ENCODE peak calls at places on chromosomes 6 and 20, in seven cellular contexts. S, K, R, C, G, B and E are unnamed samples. For H3K4me1, the result is how much of the 10 kb centered on the place peaks cover.

GRCh38 chr6:158662607-158663464 is 13.0 kb downstream of the SYTL3 start:
- DNase-seq in K (no peak), G (no peak), R (no peak), S (no peak), C (no peak), B (peak), E (no peak)

GRCh38 chr20:40991181-40991889 is 37.3 kb upstream of the TOP1 start:
- DNase-seq in K (no peak), B (peak), G (peak), R (peak), C (no peak), S (no peak), E (no peak)

GRCh38 chr6:168671028-168671862 is 230.3 kb downstream of the SMOC2 start:
- DNase-seq in S (no peak), G (no peak), R (no peak), C (no peak), K (no peak), B (no peak), E (no peak)

GRCh38 chr20:49422176-49422575 is 60.3 kb downstream of the KCNB1 start:
- DNase-seq in S (no peak), C (no peak), G (no peak), R (no peak), K (no peak), B (no peak), E (no peak)

GRCh38 chr6:149924206-149924932 is 1.4 kb upstream of the RAET1G start:
- DNase-seq in R (no peak), K (no peak), C (no peak), S (no peak), G (no peak), B (no peak), E (no peak)

GRCh38 chr6:123527406-123527805 is 109.3 kb downstream of the TRDN start:
- DNase-seq in S (no peak), R (no peak), C (no peak), G (no peak), K (no peak), B (no peak), E (no peak)

GRCh38 chr6:157647261-157647915 is 175.7 kb upstream of the SNX9 start:
- DNase-seq in G (no peak), S (no peak), R (no peak), K (no peak), C (no peak), B (peak), E (no peak)

GRCh38 chr6:79895382-79896100 is 51.8 kb downstream of the ELOVL4 start:
- DNase-seq in C (no peak), R (no peak), B (no peak), G (no peak), S (no peak), K (no peak), E (no peak)

GRCh38 chr6:26003102-26003694 is 40.6 kb downstream of the TRIM38 start:
- DNase-seq in C (peak), S (peak), B (no peak), G (peak), K (peak), R (peak), E (peak)

GRCh38 chr6:162385980-162386379 is 341.6 kb downstream of the PRKN start:
- DNase-seq in R (no peak), S (no peak), C (no peak), G (no peak), K (no peak), B (no peak), E (no peak)

GRCh38 chr20:50267041-50267865 is 76.6 kb downstream of the CEBPB start:
- DNase-seq in B (peak), S (peak), G (peak), R (no peak), C (peak), K (peak), E (no peak)

GRCh38 chr6:32950010-32950409 is 2.9 kb downstream of the HLA-DMA start:
- DNase-seq in K (no peak), B (no peak), C (no peak), S (no peak), R (no peak), G (no peak), E (no peak)

GRCh38 chr20:41483553-41483930 is 116.9 kb upstream of the EMILIN3 start:
- DNase-seq in C (no peak), B (no peak), R (no peak), K (no peak), G (no peak), S (no peak), E (no peak)

GRCh38 chr6:157229733-157230132 is 93.6 kb downstream of the TMEM242 start:
- DNase-seq in R (no peak), G (no peak), C (no peak), S (peak), B (peak), K (no peak), E (no peak)

GRCh38 chr20:35270021-35270902 is 7.7 kb downstream of the MMP24OS start:
- DNase-seq in S (no peak), R (no peak), K (no peak), B (no peak), C (no peak), G (no peak), E (no peak)

GRCh38 chr6:43284986-43285385 is 13.1 kb upstream of the SLC22A7 start:
- DNase-seq in K (no peak), G (no peak), R (no peak), S (peak), B (no peak), C (no peak), E (no peak)

GRCh38 chr6:154806804-154807203 is 73.6 kb downstream of the SCAF8 start:
- DNase-seq in G (no peak), C (no peak), K (no peak), S (no peak), R (no peak), B (no peak), E (no peak)

GRCh38 chr20:57400262-57400701 is 9.1 kb downstream of the RBM38 start:
- DNase-seq in G (no peak), K (peak), R (peak), S (no peak), B (peak), C (no peak), E (no peak)

GRCh38 chr20:2690718-2691117 is 1.9 kb upstream of the EBF4 start:
- DNase-seq in S (no peak), K (no peak), G (no peak), R (no peak), C (no peak), B (no peak), E (no peak)

GRCh38 chr6:63882208-63882607 is 246.6 kb downstream of the PHF3 start:
- DNase-seq in K (no peak), R (no peak), G (no peak), C (no peak), B (no peak), S (peak), E (no peak)

GRCh38 chr6:53869964-53870363 is 75.2 kb downstream of the LRRC1 start:
- DNase-seq in K (no peak), R (no peak), G (no peak), C (no peak), B (no peak), S (no peak), E (no peak)

GRCh38 chr6:111038534-111039252 is 48.6 kb upstream of the SLC16A10 start:
- DNase-seq in R (no peak), C (no peak), S (no peak), B (no peak), G (no peak), K (no peak), E (no peak)

GRCh38 chr20:50895111-50895830 is 36.0 kb downstream of the ADNP start:
- DNase-seq in G (no peak), B (no peak), R (no peak), C (no peak), S (no peak), K (no peak), E (no peak)

DNA sequence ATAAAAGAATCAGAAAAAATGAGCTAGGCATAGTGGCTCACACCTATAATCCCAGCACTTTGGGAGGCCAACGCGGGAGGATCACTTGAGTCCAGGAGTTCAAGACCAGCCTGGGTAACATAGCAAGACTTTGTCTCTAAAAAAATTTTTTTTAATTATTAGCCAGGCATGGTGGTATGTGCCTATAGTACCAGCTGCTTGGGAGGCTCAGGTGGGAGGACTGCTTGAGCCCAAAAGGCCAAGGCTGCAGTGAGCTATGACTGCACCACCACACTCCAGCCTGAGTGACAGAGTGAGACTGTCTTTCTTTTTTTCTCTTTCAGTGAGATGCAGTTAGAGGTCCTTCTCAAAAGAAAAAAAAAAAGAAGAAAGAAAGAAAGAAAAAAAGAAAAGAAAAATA is 8.5 kb upstream of the SNRPC start:
- DNase-seq in S (no peak), K (no peak), B (no peak), C (no peak), G (no peak), R (no peak), E (no peak)
- H3K4me1 ChIP-seq in S (under half), K (under half), B (under half), C (under half), G (under half), R (under half), E (under half)

GRCh38 chr6:15955484-15955883 is 173.4 kb upstream of the MYLIP start:
- DNase-seq in K (no peak), S (no peak), G (no peak), R (no peak), C (no peak), B (no peak), E (no peak)

GRCh38 chr6:15956205-15957106 is 172.4 kb upstream of the MYLIP start:
- DNase-seq in R (no peak), S (no peak), K (no peak), C (no peak), G (peak), B (no peak), E (no peak)

GRCh38 chr6:15950962-15951569 is 177.8 kb upstream of the MYLIP start:
- DNase-seq in C (no peak), B (no peak), K (no peak), S (no peak), G (no peak), R (no peak), E (no peak)

GRCh38 chr6:15952231-15953151 is 176.4 kb upstream of the MYLIP start:
- DNase-seq in B (no peak), R (no peak), S (no peak), C (no peak), K (no peak), G (no peak), E (no peak)

GRCh38 chr6:15953152-15953880 is 175.6 kb upstream of the MYLIP start:
- DNase-seq in B (no peak), K (no peak), R (no peak), G (no peak), S (peak), C (no peak), E (no peak)
- H3K27ac ChIP-seq in B (no peak), K (peak), R (no peak), G (no peak), S (peak), C (peak), E (no peak)

DNA sequence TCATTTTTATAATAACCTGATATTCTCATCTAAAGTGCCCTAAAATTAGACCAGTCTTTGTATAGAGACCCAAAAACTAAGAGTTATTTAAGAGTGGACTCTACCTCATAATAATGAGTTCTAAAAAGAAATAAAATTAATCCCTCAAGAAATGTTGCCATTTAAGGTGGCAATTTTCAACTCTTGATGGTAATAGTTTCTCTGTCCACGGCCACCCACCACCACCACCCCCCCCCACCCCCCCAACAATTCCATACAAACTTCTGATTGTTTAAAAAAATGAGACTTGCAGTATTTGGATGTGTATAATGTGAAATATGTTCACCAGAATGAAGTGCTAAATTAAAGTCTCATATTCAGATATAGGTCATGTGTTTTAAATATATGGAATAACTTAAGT is 2.4 kb downstream of the MAP7 start:
- DNase-seq in S (no peak), B (no peak), R (no peak), K (no peak), C (no peak), G (no peak), E (no peak)
- H3K4me3 ChIP-seq in S (peak), B (no peak), R (no peak), K (no peak), C (no peak), G (no peak), E (no peak)

GRCh38 chr6:42038811-42039408 is 11.4 kb upstream of the TAF8 start:
- DNase-seq in G (no peak), B (no peak), K (no peak), C (no peak), R (no peak), S (no peak), E (no peak)
- H3K4me1 ChIP-seq in G (under half), B (under half), K (under half), C (half or more), R (under half), S (under half), E (half or more)

GRCh38 chr20:62360854-62361798 is 6.0 kb downstream of the LAMA5 start:
- DNase-seq in S (peak), B (peak), G (no peak), K (peak), R (no peak), C (peak), E (no peak)
- H3K27ac ChIP-seq in S (peak), B (peak), G (peak), K (peak), R (no peak), C (peak), E (no peak)

DNA sequence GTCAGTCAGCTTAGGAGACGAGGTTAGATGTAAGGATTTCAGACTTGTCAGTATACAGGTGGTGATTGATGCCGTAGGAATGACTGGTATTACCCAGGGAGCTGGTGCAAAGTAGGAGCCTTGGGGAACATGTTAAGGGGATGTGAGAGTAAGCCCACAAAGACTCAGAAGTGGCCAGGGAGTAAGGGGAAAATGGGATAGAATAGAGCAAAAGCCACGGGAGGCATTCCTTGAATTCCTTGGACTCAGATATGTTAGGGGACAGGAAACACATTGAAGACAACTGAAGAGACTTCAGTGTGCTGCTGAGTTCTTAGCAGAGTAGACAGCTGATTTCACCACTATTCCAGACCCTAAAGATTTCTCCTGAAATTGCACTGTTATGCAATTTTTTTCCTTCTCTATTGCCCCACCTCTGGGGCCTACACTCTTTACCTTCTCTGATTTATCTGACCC is 1.2 kb upstream of the ACAT2 start:
- DNase-seq in S (peak), C (no peak), K (no peak), R (no peak), B (no peak), G (no peak), E (no peak)
- H3K4me3 ChIP-seq in S (peak), C (no peak), K (no peak), R (no peak), B (no peak), G (no peak), E (no peak)